ENCODE peak calls at places on chromosomes 5 and 9, in ten cellular contexts. E, I, J, S, Q, G, X, B, M and O are unnamed samples.
A peak's percentile ranks its signal among the peaks of the same experiment; 100 is the strongest.

GRCh38 chr9:111375062-111375461 is 45.0 kb upstream of the OR2K2 start:
- DNase-seq in I (no peak), E (no peak), J (no peak), M (no peak), B (no peak), X (no peak), G (no peak), Q (no peak), S (no peak), O (no peak)

GRCh38 chr5:132677191-132677590 is 3.4 kb downstream of the IL4 start:
- DNase-seq in J (peak; percentile 78), B (no peak), Q (peak; percentile 70), S (peak; percentile 98), X (no peak), E (peak; percentile 92), G (peak; percentile 61), I (peak; percentile 36), M (no peak), O (peak; percentile 82)

GRCh38 chr5:134581241-134581981 is 51.2 kb downstream of the SAR1B start:
- DNase-seq in Q (no peak), X (no peak), M (no peak), S (no peak), E (no peak), I (no peak), G (peak; percentile 82), B (peak; percentile 84), J (no peak), O (no peak)

GRCh38 chr5:72392326-72392733 is 72.2 kb downstream of the PTCD2 start:
- DNase-seq in S (peak; percentile 55), J (no peak), B (no peak), X (no peak), M (no peak), E (no peak), Q (no peak), I (no peak), G (no peak), O (no peak)

GRCh38 chr5:126988021-126988569 is 42.3 kb downstream of the MARCHF3 start:
- DNase-seq in E (no peak), M (no peak), B (no peak), S (no peak), I (no peak), J (no peak), X (peak; percentile 53), Q (no peak), G (no peak), O (no peak)

GRCh38 chr5:98414938-98415337 is 358.5 kb upstream of the RGMB start:
- DNase-seq in M (no peak), E (peak; percentile 69), B (no peak), I (no peak), S (peak; percentile 75), G (no peak), J (peak; percentile 52), Q (no peak), X (no peak), O (no peak)

GRCh38 chr5:117204926-117205869 is 630.6 kb upstream of the SEMA6A start:
- DNase-seq in X (no peak), I (no peak), E (no peak), Q (no peak), B (no peak), G (no peak), M (no peak), S (no peak), J (peak; percentile 3), O (no peak)

GRCh38 chr5:172896465-172896864 is 62.4 kb downstream of the ERGIC1 start:
- DNase-seq in B (no peak), Q (no peak), S (no peak), J (no peak), M (no peak), G (peak; percentile 48), E (no peak), X (no peak), I (no peak), O (no peak)

DNA sequence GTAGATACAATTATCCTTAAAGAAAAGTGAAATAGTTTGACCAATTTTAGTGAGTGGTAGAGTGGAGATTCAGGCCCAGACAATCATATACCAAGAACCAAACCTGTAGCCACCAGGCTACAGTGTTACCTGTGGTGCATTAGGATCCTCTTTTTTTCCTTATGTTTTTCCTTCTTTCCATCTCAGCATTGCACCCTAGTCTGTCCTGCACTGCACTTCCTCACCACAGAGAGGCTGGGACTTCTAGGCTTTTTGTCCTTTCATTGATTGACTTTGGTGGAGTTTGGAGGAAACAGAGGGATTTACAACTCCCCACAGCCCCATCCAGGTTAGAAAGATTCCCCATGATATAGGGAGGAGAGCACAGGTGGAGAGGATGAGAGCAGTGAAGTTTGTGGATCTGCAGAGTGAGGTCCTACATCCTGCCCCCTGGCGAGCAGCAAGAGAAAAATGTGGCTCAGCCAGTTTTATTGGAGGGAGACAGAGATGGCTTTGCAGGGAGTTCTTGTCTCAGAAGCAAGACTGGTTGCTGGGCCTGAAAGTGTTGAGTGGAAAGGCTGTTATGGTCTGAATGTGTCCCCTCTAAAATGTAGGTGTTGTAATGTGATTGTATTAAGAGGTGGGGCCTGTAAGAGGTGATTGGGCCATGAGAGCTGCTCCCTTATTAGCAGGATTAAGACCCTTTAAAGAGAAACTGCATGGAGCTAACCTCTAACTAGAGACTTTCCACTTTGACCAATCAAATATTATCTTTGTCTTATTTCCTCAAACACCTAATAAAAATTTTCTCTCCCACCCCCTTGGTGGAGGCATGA is 36.2 kb downstream of the KIF4B start:
- DNase-seq in S (no peak), G (no peak), Q (no peak), E (no peak), B (no peak), J (peak; percentile 15), X (no peak), I (peak; percentile 37), M (no peak), O (no peak)
- TF ChIP-seq CTCF in S (no peak), G (no peak), Q (peak; percentile 53), E (peak; percentile 42), B (peak; percentile 9), J (peak; percentile 47), X (peak; percentile 1), I (no peak), M (peak; percentile 59), O (no peak)

GRCh38 chr5:102681403-102681983 is 73.6 kb upstream of the PAM start:
- DNase-seq in G (peak; percentile 75), M (peak; percentile 70), J (peak; percentile 78), E (peak; percentile 42), I (peak; percentile 74), Q (peak; percentile 48), X (peak; percentile 52), B (no peak), S (peak; percentile 68), O (peak; percentile 76)
- TF ChIP-seq CTCF in G (peak; percentile 82), M (peak; percentile 83), J (peak; percentile 92), E (peak; percentile 86), I (peak; percentile 52), Q (peak; percentile 87), X (peak; percentile 85), B (peak; percentile 71), S (peak; percentile 80), O (peak; percentile 80)

GRCh38 chr5:34659168-34659567 is 3.0 kb downstream of the RAI14 start:
- DNase-seq in B (no peak), X (no peak), M (no peak), G (no peak), E (no peak), J (no peak), Q (no peak), I (no peak), S (no peak), O (no peak)

GRCh38 chr5:34656700-34657549 is 797 bp downstream of the RAI14 start:
- DNase-seq in B (peak; percentile 58), I (no peak), G (no peak), Q (no peak), J (no peak), S (peak; percentile 51), E (no peak), X (peak; percentile 35), M (no peak), O (no peak)

GRCh38 chr5:34657550-34657921 is 1.4 kb downstream of the RAI14 start:
- DNase-seq in Q (no peak), X (no peak), I (peak; percentile 36), B (no peak), M (no peak), G (peak; percentile 56), E (no peak), S (peak; percentile 43), J (peak; percentile 74), O (no peak)

GRCh38 chr5:34656001-34656699 is at the start of gene RAI14:
- DNase-seq in E (peak; percentile 75), Q (no peak), J (peak; percentile 87), I (peak; percentile 84), M (no peak), B (peak; percentile 91), X (peak; percentile 35), G (peak; percentile 79), S (peak; percentile 81), O (peak; percentile 78)

GRCh38 chr5:34658023-34658422 is 1.9 kb downstream of the RAI14 start:
- DNase-seq in M (no peak), E (no peak), B (no peak), S (peak; percentile 31), X (no peak), I (no peak), G (no peak), J (peak; percentile 47), Q (no peak), O (no peak)
- TF ChIP-seq CTCF in M (no peak), E (peak; percentile 36), B (no peak), S (no peak), X (no peak), I (no peak), G (no peak), J (peak; percentile 0), Q (no peak), O (no peak)

DNA sequence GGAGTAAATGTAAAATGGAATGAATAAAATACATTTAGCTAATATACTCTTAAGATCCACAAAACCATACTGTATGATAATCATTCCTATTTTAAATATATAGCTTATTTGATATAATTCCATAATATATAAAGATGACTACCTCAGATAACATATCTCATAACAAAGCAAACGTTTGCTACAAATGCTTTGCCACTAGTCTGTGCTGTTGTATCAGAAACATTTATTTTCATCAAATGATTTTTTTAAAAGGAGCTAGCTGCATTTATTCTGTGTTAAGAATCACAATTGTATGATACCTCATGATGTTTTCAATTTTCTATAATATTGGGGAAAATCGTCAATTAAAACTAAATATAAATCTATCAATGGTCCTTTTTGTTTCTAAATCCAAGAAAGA is 567.2 kb downstream of the PTPRD start:
- DNase-seq in J (peak; percentile 14), X (no peak), S (no peak), I (no peak), Q (no peak), G (no peak), E (no peak), M (no peak), B (no peak), O (no peak)
- TF ChIP-seq CTCF in J (no peak), X (no peak), S (peak; percentile 71), I (no peak), Q (no peak), G (no peak), E (peak; percentile 43), M (peak; percentile 29), B (peak; percentile 36), O (no peak)